ENCODE peak calls at places on chromosomes 1 and 21, in ten cellular contexts. V is psoas muscle, F is T follicular helper cell, U is T-helper 9 cell, H is endothelial cell, R is foreskin fibroblast, D is NCI-H510A treated with DMSO at 0.1 percent for 48 hours, C is Calu3, Z is GM20000, E is iris pigment epithelial cell. T is an unnamed sample.

GRCh38 chr21:15437873-15438272 is 291.9 kb upstream of the USP25 start:
- DNase-seq in V (no peak), F (no peak), U (no peak), H (no peak), R (no peak), D (no peak), C (no peak), Z (peak), E (peak), T (no peak)

GRCh38 chr1:183043872-183044859 is 20.9 kb downstream of the LAMC1 start:
- DNase-seq in V (no peak), F (no peak), U (no peak), H (no peak), R (peak), D (no peak), C (no peak), Z (no peak), E (peak), T (no peak)

GRCh38 chr1:213652109-213652508 is 335.7 kb upstream of the PROX1 start:
- DNase-seq in V (no peak), F (no peak), U (no peak), H (no peak), R (no peak), D (no peak), C (no peak), Z (no peak), E (no peak), T (no peak)

GRCh38 chr1:70003509-70003908 is 201.9 kb downstream of the LRRC40 start:
- DNase-seq in V (no peak), F (no peak), U (no peak), H (no peak), R (no peak), D (no peak), C (no peak), Z (no peak), E (no peak), T (no peak)

GRCh38 chr1:31102501-31102950 is 37.0 kb upstream of the PUM1 start:
- DNase-seq in V (no peak), F (no peak), U (no peak), H (no peak), R (peak), D (no peak), C (no peak), Z (no peak), E (peak), T (no peak)

GRCh38 chr1:203624341-203624712 is 2.3 kb upstream of the ATP2B4 start:
- DNase-seq in V (no peak), F (no peak), U (no peak), H (no peak), R (no peak), D (no peak), C (no peak), Z (no peak), E (no peak), T (no peak)

GRCh38 chr21:39125752-39126485 is 57.3 kb downstream of the PSMG1 start:
- DNase-seq in V (no peak), F (no peak), U (no peak), H (peak), R (peak), D (peak), C (peak), Z (peak), E (peak), T (no peak)

GRCh38 chr1:172885976-172886375 is 164.8 kb downstream of the TNFSF18 start:
- DNase-seq in V (no peak), F (no peak), U (no peak), H (no peak), R (peak), D (peak), C (no peak), Z (no peak), E (no peak), T (no peak)

GRCh38 chr1:119906927-119907652 is 10.8 kb upstream of the ADAM30 start:
- DNase-seq in V (no peak), F (no peak), U (no peak), H (no peak), R (no peak), D (no peak), C (no peak), Z (no peak), E (no peak), T (no peak)

GRCh38 chr1:226029568-226030225 is 30.6 kb upstream of the SDE2 start:
- DNase-seq in V (no peak), F (no peak), U (no peak), H (no peak), R (no peak), D (no peak), C (no peak), Z (peak), E (no peak), T (no peak)

GRCh38 chr1:118039170-118039569 is 109.6 kb downstream of the WDR3 start:
- DNase-seq in V (no peak), F (no peak), U (no peak), H (no peak), R (no peak), D (no peak), C (no peak), Z (no peak), E (no peak), T (no peak)

GRCh38 chr1:236176337-236177336 is 34.3 kb downstream of the GPR137B start:
- DNase-seq in V (no peak), F (no peak), U (no peak), H (no peak), R (no peak), D (no peak), C (peak), Z (no peak), E (no peak), T (no peak)

GRCh38 chr1:26391450-26391849 is 18.9 kb upstream of the ZNF683 start:
- DNase-seq in V (no peak), F (peak), U (peak), H (peak), R (peak), D (peak), C (peak), Z (peak), E (peak), T (peak)

GRCh38 chr1:233635765-233636502 is 22.0 kb downstream of the KCNK1 start:
- DNase-seq in V (no peak), F (no peak), U (no peak), H (no peak), R (peak), D (peak), C (peak), Z (no peak), E (peak), T (no peak)

GRCh38 chr1:64882574-64883255 is 83.6 kb downstream of the JAK1 start:
- DNase-seq in V (no peak), F (no peak), U (no peak), H (no peak), R (no peak), D (no peak), C (no peak), Z (peak), E (no peak), T (no peak)

GRCh38 chr1:221832151-221832550 is 90.3 kb upstream of the DUSP10 start:
- DNase-seq in V (no peak), F (no peak), U (no peak), H (no peak), R (no peak), D (no peak), C (no peak), Z (no peak), E (no peak), T (no peak)

GRCh38 chr1:11280719-11281376 is 7.8 kb downstream of the UBIAD1 start:
- DNase-seq in V (no peak), F (no peak), U (no peak), H (peak), R (no peak), D (no peak), C (no peak), Z (peak), E (no peak), T (no peak)

GRCh38 chr1:175376194-175376593 is 183.6 kb upstream of the KIAA0040 start:
- DNase-seq in V (no peak), F (no peak), U (no peak), H (no peak), R (no peak), D (peak), C (no peak), Z (peak), E (peak), T (no peak)

GRCh38 chr1:25716320-25716719 is 83.7 kb upstream of the SELENON start:
- DNase-seq in V (no peak), F (no peak), U (no peak), H (no peak), R (no peak), D (no peak), C (no peak), Z (no peak), E (no peak), T (peak)

GRCh38 chr21:35239811-35240219 is 190.7 kb upstream of the RUNX1 start:
- DNase-seq in V (peak), F (no peak), U (no peak), H (no peak), R (no peak), D (peak), C (no peak), Z (no peak), E (no peak), T (no peak)

GRCh38 chr1:162822391-162823200 is 32.1 kb downstream of the HSD17B7 start:
- DNase-seq in V (no peak), F (no peak), U (no peak), H (peak), R (no peak), D (peak), C (peak), Z (no peak), E (no peak), T (peak)

GRCh38 chr1:19010995-19011696 is 54.7 kb upstream of the IFFO2 start:
- DNase-seq in V (peak), F (peak), U (peak), H (no peak), R (peak), D (no peak), C (peak), Z (peak), E (peak), T (peak)

T was measured in activated effector memory CD4-positive, alpha-beta T cell treated with anti-CD3 and anti-CD28 coated beads, Interleukin-2, amount 50 U/mL, for 16 hours.